ENCODE peak calls at places on chromosomes 6 and 20, in seven cellular contexts. M is tibial artery, V is AG09309, N is endodermal cell, B is lower lobe of right lung, J is neural progenitor cell, K is endothelial cell of umbilical vein. H is an unnamed sample.

GRCh38 chr20:58366016-58366415 is 23.0 kb upstream of the VAPB start:
- DNase-seq in M (no peak), V (no peak), N (no peak), B (no peak), J (no peak), K (no peak), H (no peak)

GRCh38 chr6:81565071-81565470 is 187.4 kb downstream of the TENT5A start:
- DNase-seq in M (no peak), V (no peak), N (no peak), B (no peak), J (no peak), K (no peak), H (no peak)

GRCh38 chr6:1789092-1789491 is 179.4 kb downstream of the FOXC1 start:
- DNase-seq in M (no peak), V (no peak), N (no peak), B (no peak), J (no peak), K (peak), H (no peak)

GRCh38 chr6:109623288-109623687 is 67.7 kb downstream of the AK9 start:
- DNase-seq in M (no peak), V (no peak), N (no peak), B (no peak), J (no peak), K (no peak), H (no peak)

GRCh38 chr6:43491750-43492661 is 14.6 kb downstream of the TJAP1 start:
- DNase-seq in M (peak), V (no peak), N (no peak), B (peak), J (no peak), K (peak), H (no peak)

GRCh38 chr20:53598140-53599038 is 4.8 kb upstream of the ZNF217 start:
- DNase-seq in M (peak), V (no peak), N (peak), B (no peak), J (no peak), K (no peak), H (peak)

GRCh38 chr6:133033263-133033662 is 207.9 kb upstream of the EYA4 start:
- DNase-seq in M (no peak), V (no peak), N (no peak), B (no peak), J (no peak), K (no peak), H (no peak)

GRCh38 chr6:12381587-12381986 is 91.4 kb downstream of the EDN1 start:
- DNase-seq in M (no peak), V (no peak), N (no peak), B (no peak), J (no peak), K (no peak), H (no peak)

GRCh38 chr6:99353126-99353525 is 3.7 kb upstream of the FAXC start:
- DNase-seq in M (no peak), V (no peak), N (peak), B (no peak), J (peak), K (no peak), H (no peak)

GRCh38 chr6:45049188-45049843 is 278.8 kb upstream of the RUNX2 start:
- DNase-seq in M (no peak), V (no peak), N (peak), B (no peak), J (no peak), K (peak), H (no peak)

GRCh38 chr20:2984028-2984501 is 59.4 kb upstream of the GNRH2 start:
- DNase-seq in M (no peak), V (no peak), N (no peak), B (no peak), J (no peak), K (no peak), H (no peak)

GRCh38 chr6:170052991-170053821 is 237.7 kb downstream of the DLL1 start:
- DNase-seq in M (peak), V (no peak), N (peak), B (peak), J (no peak), K (no peak), H (peak)

GRCh38 chr6:97240222-97240621 is 42.8 kb downstream of the MMS22L start:
- DNase-seq in M (no peak), V (peak), N (no peak), B (no peak), J (no peak), K (peak), H (no peak)

GRCh38 chr20:57351042-57351783 is at the start of gene RAE1:
- DNase-seq in M (peak), V (peak), N (peak), B (peak), J (peak), K (peak), H (peak)

GRCh38 chr20:47544852-47545251 is 43.2 kb downstream of the NCOA3 start:
- DNase-seq in M (no peak), V (no peak), N (no peak), B (no peak), J (no peak), K (no peak), H (no peak)

GRCh38 chr6:167806061-167806700 is 20.5 kb upstream of the AFDN start:
- DNase-seq in M (no peak), V (no peak), N (no peak), B (no peak), J (no peak), K (no peak), H (no peak)

GRCh38 chr20:31475032-31475431 is at the start of the genes DEFB124 and REM1:
- DNase-seq in M (peak), V (no peak), N (peak), B (peak), J (peak), K (no peak), H (no peak)

GRCh38 chr6:103255132-103255531 is 1604.6 kb downstream of the HACE1 start:
- DNase-seq in M (no peak), V (no peak), N (no peak), B (no peak), J (no peak), K (no peak), H (no peak)

GRCh38 chr20:37649017-37649416 is 44.8 kb upstream of the CTNNBL1 start:
- DNase-seq in M (no peak), V (no peak), N (no peak), B (no peak), J (no peak), K (peak), H (no peak)

GRCh38 chr20:23048283-23049200 is 930 bp downstream of the THBD start:
- DNase-seq in M (peak), V (no peak), N (peak), B (peak), J (peak), K (peak), H (peak)

GRCh38 chr6:170062209-170062903 is 228.5 kb downstream of the DLL1 start:
- DNase-seq in M (peak), V (no peak), N (peak), B (peak), J (no peak), K (no peak), H (peak)

GRCh38 chr20:64049060-64049886 is at the start of gene SOX18:
- DNase-seq in M (no peak), V (no peak), N (peak), B (no peak), J (peak), K (peak), H (no peak)
- H3K4me3 ChIP-seq in M (peak), V (no peak), N (peak), B (peak), J (peak), K (peak), H (peak)

GRCh38 chr6:151330130-151330715 is 61.1 kb downstream of the ZBTB2 start:
- DNase-seq in M (no peak), V (peak), N (no peak), B (no peak), J (no peak), K (no peak), H (no peak)
- H3K4me3 ChIP-seq in M (no peak), V (no peak), N (no peak), B (no peak), J (no peak), K (no peak), H (no peak)

DNA sequence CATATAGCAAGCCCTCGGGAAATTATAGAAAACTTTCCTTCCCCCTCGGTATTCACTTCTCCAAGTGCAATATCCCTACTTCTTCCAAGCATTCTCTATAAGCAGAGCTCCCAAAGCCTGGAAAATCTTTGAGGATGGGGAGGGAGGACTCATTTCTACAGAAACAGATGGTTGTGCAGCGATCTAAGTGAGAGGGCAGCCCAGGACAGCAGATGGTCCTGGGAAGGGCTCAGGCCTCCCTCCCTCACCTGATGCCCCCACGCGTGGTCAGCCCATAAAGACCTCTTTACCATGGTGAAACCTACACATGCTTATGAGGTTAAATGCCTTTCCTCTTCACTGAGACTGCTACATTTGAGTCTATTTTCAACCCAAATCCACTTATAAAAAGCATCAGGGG is 319.6 kb upstream of the QKI start:
- DNase-seq in M (no peak), V (no peak), N (no peak), B (no peak), J (no peak), K (no peak), H (no peak)
- H3K4me3 ChIP-seq in M (no peak), V (no peak), N (no peak), B (no peak), J (no peak), K (no peak), H (no peak)

DNA sequence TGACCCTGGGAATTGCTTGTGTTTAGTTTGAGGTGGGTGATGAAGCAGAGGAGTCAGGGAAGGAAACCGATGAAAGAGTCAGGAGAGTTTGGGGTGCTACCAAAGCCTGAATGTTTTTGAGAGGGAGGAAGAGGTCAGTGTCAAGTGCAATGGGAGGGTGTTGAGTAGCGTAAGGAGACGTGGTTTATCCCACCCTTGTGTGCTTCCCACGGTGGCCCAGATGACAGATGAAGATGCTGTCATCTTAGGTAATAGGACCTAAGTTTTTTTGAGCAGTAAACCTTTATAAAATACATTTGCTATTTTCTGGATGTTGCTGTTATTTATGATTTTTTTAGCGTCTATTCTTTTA is 19.5 kb downstream of the CDS2 start:
- DNase-seq in M (no peak), V (no peak), N (no peak), B (no peak), J (no peak), K (no peak), H (no peak)
- H3K4me3 ChIP-seq in M (no peak), V (no peak), N (no peak), B (no peak), J (no peak), K (no peak), H (no peak)

GRCh38 chr6:54846243-54846856 is at the start of gene FAM83B:
- DNase-seq in M (no peak), V (no peak), N (peak), B (peak), J (peak), K (no peak), H (peak)

GRCh38 chr6:54850061-54850460 is 3.5 kb downstream of the FAM83B start:
- DNase-seq in M (no peak), V (no peak), N (no peak), B (no peak), J (no peak), K (no peak), H (no peak)

GRCh38 chr6:54846857-54847721 is 518 bp downstream of the FAM83B start:
- DNase-seq in M (no peak), V (no peak), N (peak), B (no peak), J (peak), K (no peak), H (no peak)

DNA sequence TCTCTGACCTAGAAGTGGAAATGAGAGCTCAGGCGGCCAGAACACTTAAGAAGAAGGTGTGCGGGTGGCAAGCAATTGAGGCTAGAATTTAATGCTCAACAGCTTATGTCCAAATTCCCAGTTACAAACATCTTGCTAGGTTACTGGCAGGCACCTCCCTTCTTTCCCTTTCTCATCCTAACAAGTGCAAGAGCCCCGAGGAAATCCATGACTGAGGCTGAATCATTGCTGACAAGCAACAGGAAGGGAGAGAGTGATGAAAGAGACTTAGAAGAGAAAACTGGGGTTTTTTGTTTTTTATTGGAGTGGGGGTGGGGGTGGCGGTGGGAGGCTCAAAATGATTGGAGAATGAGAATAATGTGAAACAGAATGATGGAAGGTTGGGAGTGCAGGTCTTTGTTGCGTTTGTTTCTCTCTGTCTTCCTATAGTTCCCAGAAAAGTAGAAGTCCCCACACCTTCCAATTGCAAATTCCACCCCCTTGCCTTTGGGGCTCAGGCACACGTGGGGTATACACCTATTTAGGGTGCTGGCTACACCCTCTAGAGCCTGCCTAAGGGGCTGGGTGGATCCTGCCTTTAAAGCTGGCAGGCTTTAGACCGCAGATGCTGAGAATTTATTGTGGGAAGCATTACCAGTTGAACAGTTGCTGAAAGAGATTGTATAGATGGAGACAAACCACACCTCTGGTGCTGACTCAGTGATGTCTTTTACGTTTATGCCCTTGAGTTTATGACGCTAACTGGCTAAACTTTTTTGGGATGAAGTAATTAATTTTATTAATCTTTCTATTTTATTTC is 1.4 kb downstream of the FAM83B start:
- DNase-seq in M (no peak), V (peak), N (peak), B (no peak), J (no peak), K (no peak), H (no peak)
- H3K4me3 ChIP-seq in M (no peak), V (no peak), N (peak), B (no peak), J (peak), K (no peak), H (peak)

GRCh38 chr6:150844371-150844770 is 21.1 kb upstream of the MTHFD1L start:
- DNase-seq in M (no peak), V (no peak), N (no peak), B (no peak), J (no peak), K (no peak), H (no peak)
- H3K4me3 ChIP-seq in M (no peak), V (no peak), N (no peak), B (no peak), J (no peak), K (no peak), H (no peak)

DNA sequence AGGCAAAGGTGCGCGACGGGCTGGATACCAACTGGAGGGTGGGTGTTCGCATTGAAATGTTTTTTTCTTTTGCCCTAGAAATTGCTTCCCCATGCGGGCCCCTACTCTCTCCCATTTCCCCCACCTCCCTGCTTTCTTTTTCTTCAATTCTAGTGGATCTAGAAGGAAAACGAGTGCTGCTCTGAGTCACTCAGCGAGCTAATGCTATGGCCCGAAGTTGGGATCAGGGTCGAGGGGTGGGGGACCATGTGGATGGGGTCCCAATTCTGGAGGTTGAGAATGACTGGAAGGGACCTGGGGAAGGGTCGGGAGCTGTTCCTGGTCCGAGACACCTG is 71.5 kb downstream of the SOX4 start:
- DNase-seq in M (no peak), V (no peak), N (no peak), B (no peak), J (no peak), K (peak), H (no peak)
- H3K4me3 ChIP-seq in M (peak), V (peak), N (peak), B (peak), J (peak), K (peak), H (peak)

DNA sequence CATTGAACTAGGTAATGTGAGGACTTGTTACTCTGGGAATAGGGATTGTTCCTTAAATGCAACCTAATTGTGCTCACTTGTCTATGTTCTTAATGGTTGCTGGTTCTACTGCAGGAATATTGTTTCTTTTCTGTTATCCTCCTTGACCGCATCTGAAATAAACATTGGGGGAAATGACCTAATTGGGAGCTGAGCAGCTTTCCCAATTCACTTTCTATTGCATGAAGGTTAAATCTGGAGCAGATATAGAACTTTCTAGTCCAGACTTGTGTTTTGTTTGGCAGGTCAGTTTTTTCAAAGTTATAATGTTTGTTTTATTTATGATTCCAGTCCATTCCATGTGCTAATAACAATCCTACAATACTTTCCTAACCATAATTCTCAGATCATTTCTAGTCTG is 981.0 kb upstream of the CITED2 start:
- DNase-seq in M (no peak), V (no peak), N (no peak), B (no peak), J (no peak), K (no peak), H (no peak)
- H3K4me3 ChIP-seq in M (no peak), V (no peak), N (no peak), B (no peak), J (no peak), K (no peak), H (no peak)

GRCh38 chr6:101399627-101399955 is 6.1 kb downstream of the GRIK2 start:
- DNase-seq in M (no peak), V (no peak), N (peak), B (no peak), J (peak), K (no peak), H (no peak)

GRCh38 chr6:101403566-101403965 is 10.1 kb downstream of the GRIK2 start:
- DNase-seq in M (no peak), V (no peak), N (peak), B (no peak), J (peak), K (no peak), H (no peak)

GRCh38 chr6:101402618-101403002 is 9.1 kb downstream of the GRIK2 start:
- DNase-seq in M (no peak), V (no peak), N (peak), B (no peak), J (peak), K (no peak), H (no peak)

GRCh38 chr6:101400341-101400740 is 6.8 kb downstream of the GRIK2 start:
- DNase-seq in M (no peak), V (no peak), N (no peak), B (no peak), J (no peak), K (no peak), H (no peak)

DNA sequence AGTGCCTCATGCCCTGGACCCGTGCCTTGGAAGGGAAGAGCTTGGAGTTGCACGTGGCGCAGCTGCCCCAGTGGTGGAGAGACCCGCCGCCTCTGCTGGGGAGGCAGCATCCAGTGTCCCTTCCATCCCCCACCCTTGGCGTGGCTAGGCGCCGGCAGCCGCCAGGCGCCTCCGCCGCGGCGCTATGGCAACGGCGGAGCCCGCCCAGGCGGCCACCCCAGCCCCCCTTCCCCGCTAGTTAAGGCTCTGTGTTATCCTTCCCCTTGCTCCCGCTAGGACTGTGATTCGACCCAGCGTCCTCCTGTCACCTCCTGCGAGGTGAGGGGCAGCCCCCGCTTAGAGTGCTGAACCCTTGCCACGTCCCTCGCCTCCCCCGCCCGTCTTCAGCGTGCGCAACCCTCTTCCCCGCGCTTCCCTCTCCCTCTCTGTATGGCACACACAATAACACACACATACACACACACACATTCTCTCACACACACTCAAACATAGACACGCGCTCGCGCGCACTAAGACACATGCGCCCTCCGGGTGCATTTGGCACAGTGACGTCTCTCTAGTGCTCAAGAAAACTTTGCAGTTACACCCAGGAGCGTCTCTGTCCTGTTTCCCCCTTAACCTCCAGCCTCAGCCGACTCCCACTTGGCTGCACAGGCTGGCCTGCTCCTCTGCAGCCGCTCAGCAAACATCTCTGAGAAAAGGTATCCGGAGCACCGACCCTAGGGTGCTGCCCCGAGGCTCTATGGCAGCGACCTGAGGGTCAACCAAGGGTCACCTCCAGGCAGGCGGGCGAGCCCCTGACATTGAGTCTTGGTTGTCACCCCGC is 8.5 kb downstream of the GRIK2 start:
- DNase-seq in M (no peak), V (no peak), N (peak), B (no peak), J (peak), K (no peak), H (no peak)
- H3K4me3 ChIP-seq in M (no peak), V (peak), N (peak), B (no peak), J (peak), K (no peak), H (peak)